ENCODE peak calls at places on chromosome 11, in ten cellular contexts. One of them, this sample, is unnamed.

GRCh38 chr11:134646561-134646960 is 234.5 kb upstream of the B3GAT1 start:
- DNase-seq in NCI-H524: no peak
- DNase-seq in islet precursor cell: peak
- DNase-seq in kidney glomerular epithelial cell: no peak
- DNase-seq in midbrain: no peak
- DNase-seq in mesenteric fat pad: peak
- DNase-seq in nephron progenitor cell: no peak
- DNase-seq in cardiac fibroblast: no peak
- DNase-seq in stimulated activated CD4-positive, alpha-beta T cell treated with anti-CD3 and anti-CD28 coated beads, Interleukin-15, amount 100 ng/mL, for 1 hour: no peak
- DNase-seq in brain pericyte: no peak
- DNase-seq in this sample: no peak

GRCh38 chr11:128207861-128208321 is 379.5 kb downstream of the ETS1 start:
- DNase-seq in NCI-H524: no peak
- DNase-seq in islet precursor cell: no peak
- DNase-seq in kidney glomerular epithelial cell: peak
- DNase-seq in midbrain: no peak
- DNase-seq in mesenteric fat pad: no peak
- DNase-seq in nephron progenitor cell: no peak
- DNase-seq in cardiac fibroblast: peak
- DNase-seq in stimulated activated CD4-positive, alpha-beta T cell treated with anti-CD3 and anti-CD28 coated beads, Interleukin-15, amount 100 ng/mL, for 1 hour: no peak
- DNase-seq in brain pericyte: no peak
- DNase-seq in this sample: peak

GRCh38 chr11:65116370-65117205 is 913 bp downstream of the ZNHIT2 start:
- DNase-seq in NCI-H524: no peak
- DNase-seq in islet precursor cell: peak
- DNase-seq in kidney glomerular epithelial cell: no peak
- DNase-seq in midbrain: peak
- DNase-seq in mesenteric fat pad: no peak
- DNase-seq in nephron progenitor cell: no peak
- DNase-seq in cardiac fibroblast: peak
- DNase-seq in stimulated activated CD4-positive, alpha-beta T cell treated with anti-CD3 and anti-CD28 coated beads, Interleukin-15, amount 100 ng/mL, for 1 hour: no peak
- DNase-seq in brain pericyte: no peak
- DNase-seq in this sample: peak

GRCh38 chr11:20125927-20126326 is 34.3 kb downstream of the DBX1 start:
- DNase-seq in NCI-H524: no peak
- DNase-seq in islet precursor cell: peak
- DNase-seq in kidney glomerular epithelial cell: peak
- DNase-seq in midbrain: no peak
- DNase-seq in mesenteric fat pad: no peak
- DNase-seq in nephron progenitor cell: no peak
- DNase-seq in cardiac fibroblast: peak
- DNase-seq in stimulated activated CD4-positive, alpha-beta T cell treated with anti-CD3 and anti-CD28 coated beads, Interleukin-15, amount 100 ng/mL, for 1 hour: no peak
- DNase-seq in brain pericyte: no peak
- DNase-seq in this sample: peak

GRCh38 chr11:11786771-11787170 is 55.0 kb upstream of the USP47 start:
- DNase-seq in NCI-H524: peak
- DNase-seq in islet precursor cell: no peak
- DNase-seq in kidney glomerular epithelial cell: peak
- DNase-seq in midbrain: peak
- DNase-seq in mesenteric fat pad: no peak
- DNase-seq in nephron progenitor cell: no peak
- DNase-seq in cardiac fibroblast: peak
- DNase-seq in stimulated activated CD4-positive, alpha-beta T cell treated with anti-CD3 and anti-CD28 coated beads, Interleukin-15, amount 100 ng/mL, for 1 hour: no peak
- DNase-seq in brain pericyte: no peak
- DNase-seq in this sample: peak

GRCh38 chr11:27968461-27968860 is 139.5 kb downstream of the KIF18A start:
- DNase-seq in NCI-H524: no peak
- DNase-seq in islet precursor cell: no peak
- DNase-seq in kidney glomerular epithelial cell: no peak
- DNase-seq in midbrain: no peak
- DNase-seq in mesenteric fat pad: no peak
- DNase-seq in nephron progenitor cell: no peak
- DNase-seq in cardiac fibroblast: peak
- DNase-seq in stimulated activated CD4-positive, alpha-beta T cell treated with anti-CD3 and anti-CD28 coated beads, Interleukin-15, amount 100 ng/mL, for 1 hour: no peak
- DNase-seq in brain pericyte: no peak
- DNase-seq in this sample: no peak

GRCh38 chr11:65791719-65792213 is 4.9 kb downstream of the OVOL1 start:
- DNase-seq in NCI-H524: peak
- DNase-seq in islet precursor cell: no peak
- DNase-seq in kidney glomerular epithelial cell: no peak
- DNase-seq in midbrain: no peak
- DNase-seq in mesenteric fat pad: no peak
- DNase-seq in nephron progenitor cell: no peak
- DNase-seq in cardiac fibroblast: no peak
- DNase-seq in stimulated activated CD4-positive, alpha-beta T cell treated with anti-CD3 and anti-CD28 coated beads, Interleukin-15, amount 100 ng/mL, for 1 hour: no peak
- DNase-seq in brain pericyte: no peak
- DNase-seq in this sample: peak

GRCh38 chr11:44884056-44884455 is 66.6 kb downstream of the TP53I11 start:
- DNase-seq in NCI-H524: no peak
- DNase-seq in islet precursor cell: no peak
- DNase-seq in kidney glomerular epithelial cell: no peak
- DNase-seq in midbrain: no peak
- DNase-seq in mesenteric fat pad: no peak
- DNase-seq in nephron progenitor cell: no peak
- DNase-seq in cardiac fibroblast: no peak
- DNase-seq in stimulated activated CD4-positive, alpha-beta T cell treated with anti-CD3 and anti-CD28 coated beads, Interleukin-15, amount 100 ng/mL, for 1 hour: no peak
- DNase-seq in brain pericyte: no peak
- DNase-seq in this sample: no peak

GRCh38 chr11:86727105-86727504 is 54.7 kb upstream of the ME3 start:
- DNase-seq in NCI-H524: no peak
- DNase-seq in islet precursor cell: no peak
- DNase-seq in kidney glomerular epithelial cell: no peak
- DNase-seq in midbrain: no peak
- DNase-seq in mesenteric fat pad: no peak
- DNase-seq in nephron progenitor cell: no peak
- DNase-seq in cardiac fibroblast: no peak
- DNase-seq in stimulated activated CD4-positive, alpha-beta T cell treated with anti-CD3 and anti-CD28 coated beads, Interleukin-15, amount 100 ng/mL, for 1 hour: no peak
- DNase-seq in brain pericyte: no peak
- DNase-seq in this sample: no peak

GRCh38 chr11:71309611-71310010 is 57.2 kb upstream of the SHANK2 start:
- DNase-seq in NCI-H524: no peak
- DNase-seq in islet precursor cell: peak
- DNase-seq in kidney glomerular epithelial cell: no peak
- DNase-seq in midbrain: no peak
- DNase-seq in mesenteric fat pad: peak
- DNase-seq in nephron progenitor cell: no peak
- DNase-seq in cardiac fibroblast: no peak
- DNase-seq in stimulated activated CD4-positive, alpha-beta T cell treated with anti-CD3 and anti-CD28 coated beads, Interleukin-15, amount 100 ng/mL, for 1 hour: no peak
- DNase-seq in brain pericyte: no peak
- DNase-seq in this sample: no peak

GRCh38 chr11:46066335-46066734 is 54.9 kb downstream of the PHF21A start:
- DNase-seq in NCI-H524: no peak
- DNase-seq in islet precursor cell: no peak
- DNase-seq in kidney glomerular epithelial cell: peak
- DNase-seq in midbrain: no peak
- DNase-seq in mesenteric fat pad: no peak
- DNase-seq in nephron progenitor cell: no peak
- DNase-seq in cardiac fibroblast: no peak
- DNase-seq in stimulated activated CD4-positive, alpha-beta T cell treated with anti-CD3 and anti-CD28 coated beads, Interleukin-15, amount 100 ng/mL, for 1 hour: no peak
- DNase-seq in brain pericyte: no peak
- DNase-seq in this sample: no peak

GRCh38 chr11:64482588-64482987 is 108.4 kb upstream of the SLC22A12 start:
- DNase-seq in NCI-H524: no peak
- DNase-seq in islet precursor cell: peak
- DNase-seq in kidney glomerular epithelial cell: no peak
- DNase-seq in midbrain: no peak
- DNase-seq in mesenteric fat pad: no peak
- DNase-seq in nephron progenitor cell: no peak
- DNase-seq in cardiac fibroblast: no peak
- DNase-seq in stimulated activated CD4-positive, alpha-beta T cell treated with anti-CD3 and anti-CD28 coated beads, Interleukin-15, amount 100 ng/mL, for 1 hour: no peak
- DNase-seq in brain pericyte: no peak
- DNase-seq in this sample: no peak

GRCh38 chr11:110317516-110317932 is 21.1 kb upstream of the RDX start:
- DNase-seq in NCI-H524: peak
- DNase-seq in islet precursor cell: no peak
- DNase-seq in kidney glomerular epithelial cell: peak
- DNase-seq in midbrain: peak
- DNase-seq in mesenteric fat pad: no peak
- DNase-seq in nephron progenitor cell: no peak
- DNase-seq in cardiac fibroblast: peak
- DNase-seq in stimulated activated CD4-positive, alpha-beta T cell treated with anti-CD3 and anti-CD28 coated beads, Interleukin-15, amount 100 ng/mL, for 1 hour: no peak
- DNase-seq in brain pericyte: no peak
- DNase-seq in this sample: no peak

GRCh38 chr11:16279524-16279923 is 76.8 kb downstream of the SOX6 start:
- DNase-seq in NCI-H524: no peak
- DNase-seq in islet precursor cell: no peak
- DNase-seq in kidney glomerular epithelial cell: no peak
- DNase-seq in midbrain: no peak
- DNase-seq in mesenteric fat pad: no peak
- DNase-seq in nephron progenitor cell: no peak
- DNase-seq in cardiac fibroblast: no peak
- DNase-seq in stimulated activated CD4-positive, alpha-beta T cell treated with anti-CD3 and anti-CD28 coated beads, Interleukin-15, amount 100 ng/mL, for 1 hour: no peak
- DNase-seq in brain pericyte: no peak
- DNase-seq in this sample: no peak

This sample was measured in EL.